ENCODE peak calls at places on chromosomes 1 and 21, in five cellular contexts. One of them, this sample, is unnamed.

GRCh38 chr21:35764586-35764985 is 295.7 kb downstream of the SETD4 start:
- DNase-seq in fibroblast of lung: no peak
- DNase-seq in PC-9: no peak
- DNase-seq in PC-3: no peak
- DNase-seq in Karpas-422: no peak
- DNase-seq in this sample: peak; percentile 46

GRCh38 chr1:153509729-153510354 is 25.9 kb downstream of the S100A6 start:
- DNase-seq in fibroblast of lung: no peak
- DNase-seq in PC-9: no peak
- DNase-seq in PC-3: peak; percentile 71
- DNase-seq in Karpas-422: peak; percentile 80
- DNase-seq in this sample: peak; percentile 19

GRCh38 chr1:176949033-176949662 is 215.4 kb downstream of the ASTN1 start:
- DNase-seq in fibroblast of lung: peak; percentile 2
- DNase-seq in PC-9: peak; percentile 38
- DNase-seq in PC-3: peak; percentile 54
- DNase-seq in Karpas-422: peak; percentile 83
- DNase-seq in this sample: peak; percentile 68

GRCh38 chr1:1986451-1987141 is 17.0 kb downstream of the CFAP74 start:
- DNase-seq in fibroblast of lung: no peak
- DNase-seq in PC-9: no peak
- DNase-seq in PC-3: no peak
- DNase-seq in Karpas-422: no peak
- DNase-seq in this sample: no peak

GRCh38 chr1:156426015-156426414 is 57.0 kb downstream of the RHBG start:
- DNase-seq in fibroblast of lung: no peak
- DNase-seq in PC-9: no peak
- DNase-seq in PC-3: no peak
- DNase-seq in Karpas-422: no peak
- DNase-seq in this sample: no peak

GRCh38 chr1:236795757-236796719 is 946 bp downstream of the MTR start:
- DNase-seq in fibroblast of lung: peak; percentile 57
- DNase-seq in PC-9: peak; percentile 53
- DNase-seq in PC-3: peak; percentile 11
- DNase-seq in Karpas-422: peak; percentile 66
- DNase-seq in this sample: no peak

GRCh38 chr1:209800984-209801834 is 4.7 kb downstream of the IRF6 start:
- DNase-seq in fibroblast of lung: no peak
- DNase-seq in PC-9: no peak
- DNase-seq in PC-3: no peak
- DNase-seq in Karpas-422: no peak
- DNase-seq in this sample: peak; percentile 48

GRCh38 chr1:117599822-117600221 is 6.0 kb upstream of the TENT5C start:
- DNase-seq in fibroblast of lung: no peak
- DNase-seq in PC-9: no peak
- DNase-seq in PC-3: no peak
- DNase-seq in Karpas-422: no peak
- DNase-seq in this sample: no peak

GRCh38 chr1:215992620-215993019 is 425.5 kb downstream of the KCTD3 start:
- DNase-seq in fibroblast of lung: peak; percentile 51
- DNase-seq in PC-9: no peak
- DNase-seq in PC-3: peak; percentile 72
- DNase-seq in Karpas-422: peak; percentile 64
- DNase-seq in this sample: peak; percentile 8

GRCh38 chr1:193262661-193263060 is 76.2 kb upstream of the B3GALT2 start:
- DNase-seq in fibroblast of lung: no peak
- DNase-seq in PC-9: no peak
- DNase-seq in PC-3: no peak
- DNase-seq in Karpas-422: no peak
- DNase-seq in this sample: no peak

GRCh38 chr1:151267760-151268159 is 13.2 kb downstream of the PSMD4 start:
- DNase-seq in fibroblast of lung: no peak
- DNase-seq in PC-9: no peak
- DNase-seq in PC-3: no peak
- DNase-seq in Karpas-422: no peak
- DNase-seq in this sample: peak; percentile 19

GRCh38 chr1:157806431-157807149 is 13.3 kb downstream of the FCRL1 start:
- DNase-seq in fibroblast of lung: no peak
- DNase-seq in PC-9: no peak
- DNase-seq in PC-3: no peak
- DNase-seq in Karpas-422: peak; percentile 97
- DNase-seq in this sample: no peak
- H2AFZ ChIP-seq in fibroblast of lung: no peak overlapping the region
- H2AFZ ChIP-seq in PC-9: no peak overlapping the region
- H2AFZ ChIP-seq in PC-3: no peak overlapping the region
- H2AFZ ChIP-seq in Karpas-422: no peak overlapping the region
- H2AFZ ChIP-seq in this sample: no peak overlapping the region

GRCh38 chr1:218254296-218254918 is 30.7 kb upstream of the RRP15 start:
- DNase-seq in fibroblast of lung: no peak
- DNase-seq in PC-9: no peak
- DNase-seq in PC-3: no peak
- DNase-seq in Karpas-422: peak; percentile 43
- DNase-seq in this sample: no peak
- H3K4me2 ChIP-seq in fibroblast of lung: no peak overlapping the region
- H3K4me2 ChIP-seq in PC-9: no peak overlapping the region
- H3K4me2 ChIP-seq in PC-3: no peak overlapping the region
- H3K4me2 ChIP-seq in Karpas-422: no peak overlapping the region
- H3K4me2 ChIP-seq in this sample: no peak overlapping the region

GRCh38 chr1:228107636-228108035 is 1.5 kb downstream of the MRPL55 start:
- DNase-seq in fibroblast of lung: no peak
- DNase-seq in PC-9: no peak
- DNase-seq in PC-3: no peak
- DNase-seq in Karpas-422: no peak
- DNase-seq in this sample: no peak
- H3K4me3 ChIP-seq in fibroblast of lung: no peak overlapping the region
- H3K4me3 ChIP-seq in PC-9: no peak overlapping the region
- H3K4me3 ChIP-seq in PC-3: peak overlapping the region; percentile 87
- H3K4me3 ChIP-seq in Karpas-422: peak overlapping the region; percentile 87
- H3K4me3 ChIP-seq in this sample: no peak overlapping the region

GRCh38 chr1:166084613-166085012 is 82.2 kb downstream of the FAM78B start:
- DNase-seq in fibroblast of lung: no peak
- DNase-seq in PC-9: no peak
- DNase-seq in PC-3: no peak
- DNase-seq in Karpas-422: no peak
- DNase-seq in this sample: no peak
- H2AFZ ChIP-seq in fibroblast of lung: no peak overlapping the region
- H2AFZ ChIP-seq in PC-9: no peak overlapping the region
- H2AFZ ChIP-seq in PC-3: no peak overlapping the region
- H2AFZ ChIP-seq in Karpas-422: no peak overlapping the region
- H2AFZ ChIP-seq in this sample: no peak overlapping the region

GRCh38 chr1:118960567-118961136 is 27.5 kb downstream of the TBX15 start:
- DNase-seq in fibroblast of lung: peak; percentile 71
- DNase-seq in PC-9: no peak
- DNase-seq in PC-3: peak; percentile 80
- DNase-seq in Karpas-422: no peak
- DNase-seq in this sample: no peak
- H3K4me2 ChIP-seq in fibroblast of lung: no peak overlapping the region
- H3K4me2 ChIP-seq in PC-9: no peak overlapping the region
- H3K4me2 ChIP-seq in PC-3: peak overlapping the region; percentile 75
- H3K4me2 ChIP-seq in Karpas-422: peak overlapping the region; percentile 46
- H3K4me2 ChIP-seq in this sample: no peak overlapping the region

DNA sequence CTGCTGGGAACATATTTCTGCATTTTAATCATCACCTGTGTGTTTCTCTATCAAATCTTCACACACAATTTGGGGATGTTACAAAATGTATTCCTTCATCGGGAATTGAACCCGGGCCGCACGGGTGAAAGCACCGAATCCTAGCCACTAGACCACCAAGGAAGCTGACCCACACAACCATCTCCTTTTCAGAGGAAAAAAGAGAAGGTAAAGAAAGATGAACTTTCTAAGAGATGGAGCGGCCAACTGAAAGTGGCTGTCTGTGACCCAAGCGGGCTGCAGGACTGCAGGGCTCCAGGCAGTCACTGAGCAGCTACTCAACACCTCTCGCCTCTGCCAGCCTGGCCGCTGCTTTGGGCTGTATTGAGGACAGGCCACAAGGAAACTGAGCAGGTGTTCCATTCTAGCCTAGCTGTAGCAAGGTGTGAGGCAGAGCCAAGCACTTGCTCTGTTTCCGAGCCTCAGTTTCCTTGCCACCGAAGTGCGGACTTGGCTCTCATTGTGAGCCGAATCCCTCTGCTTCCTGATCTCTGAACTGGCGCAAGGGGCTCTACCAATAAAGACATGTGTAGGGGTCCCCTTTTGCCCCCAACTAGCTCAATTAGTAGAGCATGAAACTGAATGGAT is 156.9 kb upstream of the NBPF11 start:
- DNase-seq in fibroblast of lung: no peak
- DNase-seq in PC-9: no peak
- DNase-seq in PC-3: no peak
- DNase-seq in Karpas-422: no peak
- DNase-seq in this sample: peak; percentile 59
- H3K4me3 ChIP-seq in fibroblast of lung: no peak overlapping the region
- H3K4me3 ChIP-seq in PC-9: no peak overlapping the region
- H3K4me3 ChIP-seq in PC-3: no peak overlapping the region
- H3K4me3 ChIP-seq in Karpas-422: no peak overlapping the region
- H3K4me3 ChIP-seq in this sample: no peak overlapping the region

DNA sequence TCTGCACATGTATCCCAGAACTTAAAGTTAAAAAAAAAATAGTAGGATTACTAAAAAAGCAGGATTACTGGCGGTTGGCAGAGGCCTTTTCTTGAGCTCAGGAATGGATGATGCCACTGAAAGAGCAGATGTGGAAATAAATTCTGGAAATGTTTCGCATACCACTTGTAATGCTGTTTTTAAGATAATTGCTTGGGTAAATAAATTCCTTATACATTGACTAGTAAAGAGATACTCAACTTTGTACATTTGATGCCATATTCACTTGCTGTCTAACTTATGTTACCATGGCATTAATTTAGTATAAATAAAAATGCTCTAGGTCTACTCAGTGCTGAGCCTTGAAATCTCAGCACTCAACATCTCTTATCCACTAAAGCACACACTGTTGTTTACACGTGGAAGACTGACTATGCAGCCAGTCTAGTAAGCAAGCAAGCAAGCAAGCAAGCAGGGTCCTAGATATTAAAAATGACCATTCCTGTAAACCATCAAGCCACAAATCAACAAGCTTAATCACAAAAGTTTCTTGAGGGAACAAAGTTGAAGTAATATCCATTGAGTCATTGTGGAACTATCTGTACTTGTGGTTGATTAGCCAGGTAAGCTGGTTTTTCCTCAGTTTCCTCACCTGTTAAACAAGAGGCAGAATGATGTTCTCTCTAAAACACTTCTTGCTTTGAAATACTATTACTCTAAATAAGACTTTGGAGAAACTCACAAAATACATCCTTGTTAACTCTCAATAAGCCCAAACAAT is 1.7 kb upstream of the RASAL2 start:
- DNase-seq in fibroblast of lung: no peak
- DNase-seq in PC-9: peak; percentile 76
- DNase-seq in PC-3: peak; percentile 20
- DNase-seq in Karpas-422: no peak
- DNase-seq in this sample: peak; percentile 54
- H2AFZ ChIP-seq in fibroblast of lung: no peak overlapping the region
- H2AFZ ChIP-seq in PC-9: no peak overlapping the region
- H2AFZ ChIP-seq in PC-3: peak overlapping the region; percentile 18
- H2AFZ ChIP-seq in Karpas-422: no peak overlapping the region
- H2AFZ ChIP-seq in this sample: no peak overlapping the region

DNA sequence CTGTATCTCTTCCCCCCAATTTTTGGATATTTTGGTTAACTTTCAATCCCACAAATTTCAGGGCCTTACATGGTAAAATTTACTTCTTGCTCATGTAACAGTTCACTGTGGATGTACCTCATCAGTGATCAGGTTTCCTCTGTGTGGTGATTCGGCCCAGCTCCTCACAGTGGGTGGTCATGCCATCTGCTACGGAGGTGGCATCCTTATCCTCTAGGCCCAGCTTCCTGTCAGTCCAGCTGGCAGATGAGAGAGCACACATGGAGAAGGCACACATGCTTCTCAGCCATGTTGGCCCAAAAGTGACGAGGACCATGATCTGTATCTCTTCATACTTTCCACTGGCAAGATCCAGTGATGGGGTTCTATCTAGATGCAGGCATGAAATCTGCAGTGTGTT is 27.2 kb downstream of the PCBP3 start:
- DNase-seq in fibroblast of lung: no peak
- DNase-seq in PC-9: no peak
- DNase-seq in PC-3: no peak
- DNase-seq in Karpas-422: no peak
- DNase-seq in this sample: no peak
- H3K4me2 ChIP-seq in fibroblast of lung: no peak overlapping the region
- H3K4me2 ChIP-seq in PC-9: no peak overlapping the region
- H3K4me2 ChIP-seq in PC-3: no peak overlapping the region
- H3K4me2 ChIP-seq in Karpas-422: no peak overlapping the region
- H3K4me2 ChIP-seq in this sample: no peak overlapping the region